ENCODE peak calls at places on chromosomes 12 and 14, in four cellular contexts. S is gastrocnemius medialis, X is spleen, H is esophagus muscularis mucosa. A is an unnamed sample.

GRCh38 chr14:52025952-52026510 is 36.7 kb downstream of the RTRAF start:
- DNase-seq in S (no peak), X (no peak), H (no peak), A (no peak)

GRCh38 chr12:64883264-64884163 is 59.1 kb downstream of the TBC1D30 start:
- DNase-seq in S (no peak), X (no peak), H (no peak), A (no peak)

GRCh38 chr12:47812797-47813490 is 6.8 kb downstream of the HDAC7 start:
- DNase-seq in S (peak), X (peak), H (peak), A (peak)

GRCh38 chr12:64780531-64781373 is 21.5 kb upstream of the GNS start:
- DNase-seq in S (no peak), X (peak), H (no peak), A (no peak)

GRCh38 chr14:78448483-78449094 is 278.4 kb downstream of the NRXN3 start:
- DNase-seq in S (no peak), X (no peak), H (no peak), A (no peak)

GRCh38 chr12:1360812-1361211 is 233.6 kb downstream of the FBXL14 start:
- DNase-seq in S (no peak), X (no peak), H (no peak), A (no peak)

GRCh38 chr14:48384786-48385185 is 709.4 kb upstream of the MDGA2 start:
- DNase-seq in S (no peak), X (no peak), H (no peak), A (no peak)

GRCh38 chr12:46212108-46212982 is 56.5 kb downstream of the SLC38A1 start:
- DNase-seq in S (peak), X (no peak), H (no peak), A (no peak)

GRCh38 chr14:103483600-103483999 is 39.0 kb downstream of the CKB start:
- DNase-seq in S (no peak), X (no peak), H (no peak), A (no peak)

DNA sequence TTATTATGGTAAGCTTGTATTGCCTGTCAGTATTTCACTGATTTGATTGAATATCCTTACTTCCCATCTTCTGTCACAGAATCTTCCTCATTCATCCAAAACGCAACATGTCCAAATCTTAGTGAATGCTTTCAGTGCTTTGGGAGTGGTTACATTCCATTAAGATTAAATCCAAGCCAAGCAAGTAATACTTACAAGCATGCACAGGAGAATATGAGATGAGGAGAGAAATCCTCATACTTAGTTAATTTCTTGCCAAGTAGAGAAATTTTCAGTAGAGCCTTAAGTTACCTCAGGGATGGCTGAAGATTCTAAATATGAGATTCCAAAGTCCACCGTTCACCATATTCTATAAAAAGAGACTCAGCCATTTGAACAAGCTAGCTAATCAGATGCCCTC is 316.0 kb downstream of the RAD51B start:
- DNase-seq in S (no peak), X (no peak), H (no peak), A (no peak)
- H3K4me3 ChIP-seq in S (no peak), X (no peak), H (no peak), A (no peak)

GRCh38 chr14:54253195-54253947 is 143.4 kb upstream of the CDKN3 start:
- DNase-seq in S (no peak), X (no peak), H (no peak), A (peak)

GRCh38 chr14:54256156-54256555 is 140.7 kb upstream of the CDKN3 start:
- DNase-seq in S (no peak), X (no peak), H (no peak), A (no peak)

GRCh38 chr14:54252072-54252730 is 144.6 kb upstream of the CDKN3 start:
- DNase-seq in S (no peak), X (no peak), H (no peak), A (no peak)

DNA sequence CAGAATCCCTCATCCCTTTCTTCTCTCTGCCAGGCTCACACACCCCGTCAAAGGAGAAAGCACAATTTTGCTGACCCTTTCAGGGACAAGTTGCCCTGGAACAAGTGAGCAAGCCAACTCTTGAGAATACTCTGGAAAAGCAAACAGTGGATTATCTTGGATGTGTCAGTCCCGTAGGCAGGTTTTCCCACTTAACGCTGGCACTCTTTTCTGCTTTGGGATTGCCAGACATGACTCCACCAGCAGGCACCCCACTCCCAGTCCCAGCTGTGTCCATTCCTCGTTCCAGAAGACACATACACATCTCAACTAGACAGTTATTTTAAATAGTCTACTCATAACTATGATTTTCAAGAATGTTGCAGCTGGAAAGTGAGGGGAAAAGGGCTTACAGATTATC is 145.5 kb upstream of the CDKN3 start:
- DNase-seq in S (no peak), X (no peak), H (no peak), A (no peak)
- H3K4me3 ChIP-seq in S (no peak), X (no peak), H (no peak), A (no peak)

GRCh38 chr12:117792471-117792870 is 176.3 kb downstream of the KSR2 start:
- DNase-seq in S (peak), X (no peak), H (no peak), A (no peak)
- H3K4me3 ChIP-seq in S (no peak), X (no peak), H (no peak), A (no peak)

GRCh38 chr14:100409016-100409385 is 85.9 kb downstream of the SLC25A47 start:
- DNase-seq in S (no peak), X (no peak), H (no peak), A (no peak)
- H3K4me3 ChIP-seq in S (no peak), X (no peak), H (no peak), A (no peak)

GRCh38 chr12:112011685-112012084 is 1.3 kb downstream of the TMEM116 start:
- DNase-seq in S (no peak), X (no peak), H (no peak), A (no peak)
- H3K4me3 ChIP-seq in S (peak), X (peak), H (peak), A (peak)

GRCh38 chr14:49853158-49853477 is 530 bp upstream of the NEMF start:
- DNase-seq in S (no peak), X (no peak), H (no peak), A (no peak)
- H3K4me3 ChIP-seq in S (peak), X (peak), H (peak), A (peak)

GRCh38 chr14:37598973-37599526 is 3.6 kb downstream of the TTC6 start:
- DNase-seq in S (no peak), X (no peak), H (no peak), A (no peak)
- H3K4me3 ChIP-seq in S (no peak), X (peak), H (no peak), A (peak)

GRCh38 chr12:51869931-51870330 is 18.0 kb upstream of the ANKRD33 start:
- DNase-seq in S (no peak), X (no peak), H (no peak), A (no peak)

GRCh38 chr12:51867796-51868428 is 19.4 kb upstream of the FIGNL2 start:
- DNase-seq in S (no peak), X (no peak), H (no peak), A (no peak)

GRCh38 chr12:51871126-51871525 is 16.8 kb upstream of the ANKRD33 start:
- DNase-seq in S (no peak), X (no peak), H (no peak), A (no peak)

GRCh38 chr12:51869490-51869865 is 18.4 kb upstream of the ANKRD33 start:
- DNase-seq in S (no peak), X (no peak), H (no peak), A (no peak)

DNA sequence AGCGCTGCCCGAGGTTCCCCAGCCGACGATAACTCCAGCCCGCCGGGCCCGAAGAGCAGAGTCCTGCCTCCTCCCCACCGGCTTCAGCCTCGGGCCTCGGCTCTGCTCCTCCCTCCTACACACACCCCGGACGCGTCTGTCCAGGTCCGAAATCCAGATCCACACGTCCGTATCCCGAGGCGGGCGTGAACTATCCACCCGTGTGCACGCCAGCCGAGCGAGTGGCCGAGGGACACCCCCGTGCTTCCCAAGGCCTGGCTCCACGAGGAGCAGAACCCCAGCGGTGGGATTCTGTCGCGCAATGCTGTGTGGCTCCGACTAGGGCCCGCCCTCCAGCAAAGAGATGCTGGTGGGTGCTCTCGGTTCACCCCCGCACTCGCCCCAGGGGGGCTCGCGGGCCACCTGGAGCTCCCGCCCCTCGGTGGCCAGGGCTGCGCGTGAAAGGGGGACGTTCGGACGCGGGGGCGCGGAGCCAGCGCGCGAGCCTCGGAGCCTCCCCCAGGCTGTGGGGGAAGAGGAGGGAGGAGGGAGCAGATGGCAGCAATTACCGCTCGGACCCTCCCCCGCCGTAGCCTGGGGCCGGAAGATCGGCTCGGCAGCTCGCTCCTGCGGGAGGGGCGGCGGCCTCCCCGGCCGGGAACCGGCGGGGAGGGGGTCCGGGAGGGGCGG is 18.9 kb upstream of the ANKRD33 start:
- DNase-seq in S (no peak), X (no peak), H (no peak), A (no peak)
- H3K4me3 ChIP-seq in S (peak), X (peak), H (peak), A (peak)

DNA sequence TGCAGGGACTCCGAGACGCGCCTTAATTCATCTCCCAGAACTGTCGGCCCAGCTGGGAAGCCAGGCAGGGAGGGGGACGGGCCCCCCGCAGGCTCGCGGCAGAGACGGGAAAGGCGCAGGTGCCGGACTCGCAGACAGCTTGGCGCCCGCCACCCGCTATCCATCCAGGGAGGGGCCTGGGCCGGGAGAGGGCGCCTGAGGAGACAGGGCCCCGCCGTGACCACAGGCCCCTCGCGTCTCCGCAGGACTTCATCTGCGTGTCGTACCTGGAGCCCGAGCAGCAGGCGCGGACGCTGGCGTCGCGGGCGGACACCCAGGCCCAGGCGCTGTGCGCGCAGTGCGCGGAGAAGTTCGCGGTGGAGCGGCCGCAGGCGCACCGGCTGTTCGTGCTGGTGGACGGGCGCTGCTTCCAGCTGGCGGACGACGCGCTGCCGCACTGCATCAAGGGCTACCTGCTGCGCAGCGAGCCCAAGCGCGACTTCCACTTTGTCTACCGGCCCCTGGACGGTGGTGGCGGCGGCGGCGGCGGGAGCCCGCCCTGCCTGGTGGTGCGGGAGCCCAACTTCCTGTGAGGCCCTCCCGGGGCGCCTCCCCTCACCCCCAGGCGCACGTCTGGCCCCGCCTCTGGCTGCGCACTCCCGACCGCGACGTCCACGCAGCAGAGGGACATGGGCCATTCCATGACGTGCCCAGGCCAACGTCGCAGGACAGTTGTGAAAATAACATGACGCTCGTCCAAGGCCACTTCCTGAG is 60.6 kb downstream of the LGMN start:
- DNase-seq in S (no peak), X (peak), H (no peak), A (no peak)
- H3K4me3 ChIP-seq in S (no peak), X (peak), H (peak), A (peak)

A was measured in thoracic aorta.